ENCODE peak calls at places on chromosomes 4 and X, in ten cellular contexts. M is fibroblast of mammary gland; A is fibroblast of lung; N is endothelial cell; S is endothelial cell of umbilical vein; F is left ventricle myocardium inferior; U is CD8-positive, alpha-beta T cell; R is pancreas; V is fibroblast of pulmonary artery; X is mesothelial cell of epicardium. K is an unnamed sample.

GRCh38 chrX:22800360-22800759 is 199.4 kb upstream of the DDX53 start:
- DNase-seq in M (peak; percentile 89), A (peak; percentile 93), N (no peak), S (peak; percentile 34), F (peak; percentile 11), U (no peak), R (no peak), V (peak; percentile 93), X (no peak), K (no peak)

GRCh38 chr4:148341980-148342800 is 100.0 kb downstream of the NR3C2 start:
- DNase-seq in M (no peak), A (no peak), N (no peak), S (peak; percentile 14), F (no peak), U (no peak), R (no peak), V (no peak), X (no peak), K (no peak)

GRCh38 chrX:151973262-151973661 is 1.2 kb downstream of the GABRE start:
- DNase-seq in M (no peak), A (peak; percentile 32), N (no peak), S (peak; percentile 20), F (no peak), U (no peak), R (no peak), V (no peak), X (no peak), K (no peak)

GRCh38 chrX:21691512-21692018 is 33.4 kb upstream of the KLHL34 start:
- DNase-seq in M (peak; percentile 2), A (peak; percentile 11), N (no peak), S (no peak), F (no peak), U (no peak), R (no peak), V (no peak), X (no peak), K (no peak)

GRCh38 chrX:119755981-119756533 is 2.3 kb upstream of the SOWAHD start:
- DNase-seq in M (no peak), A (no peak), N (no peak), S (no peak), F (no peak), U (peak; percentile 45), R (no peak), V (no peak), X (no peak), K (no peak)

GRCh38 chr4:118973295-118973694 is 84.6 kb downstream of the SYNPO2 start:
- DNase-seq in M (no peak), A (peak; percentile 44), N (no peak), S (no peak), F (no peak), U (no peak), R (no peak), V (no peak), X (no peak), K (no peak)

GRCh38 chr4:113052379-113052951 is 3.0 kb downstream of the ANK2 start:
- DNase-seq in M (peak; percentile 89), A (peak; percentile 91), N (no peak), S (no peak), F (no peak), U (no peak), R (no peak), V (peak; percentile 47), X (no peak), K (no peak)

GRCh38 chr4:8150152-8151090 is 8.2 kb downstream of the ABLIM2 start:
- DNase-seq in M (no peak), A (no peak), N (no peak), S (no peak), F (no peak), U (no peak), R (no peak), V (no peak), X (no peak), K (no peak)

GRCh38 chr4:6332042-6332668 is 62.5 kb downstream of the WFS1 start:
- DNase-seq in M (peak; percentile 38), A (no peak), N (peak; percentile 69), S (peak; percentile 42), F (no peak), U (peak; percentile 17), R (peak; percentile 71), V (peak; percentile 37), X (no peak), K (no peak)

GRCh38 chr4:179040259-179040658 is 1598.0 kb upstream of the AGA start:
- DNase-seq in M (no peak), A (no peak), N (no peak), S (no peak), F (no peak), U (no peak), R (no peak), V (no peak), X (no peak), K (no peak)

GRCh38 chr4:150525321-150525868 is 56.6 kb upstream of the MAB21L2 start:
- DNase-seq in M (no peak), A (no peak), N (no peak), S (no peak), F (no peak), U (no peak), R (no peak), V (no peak), X (no peak), K (no peak)

DNA sequence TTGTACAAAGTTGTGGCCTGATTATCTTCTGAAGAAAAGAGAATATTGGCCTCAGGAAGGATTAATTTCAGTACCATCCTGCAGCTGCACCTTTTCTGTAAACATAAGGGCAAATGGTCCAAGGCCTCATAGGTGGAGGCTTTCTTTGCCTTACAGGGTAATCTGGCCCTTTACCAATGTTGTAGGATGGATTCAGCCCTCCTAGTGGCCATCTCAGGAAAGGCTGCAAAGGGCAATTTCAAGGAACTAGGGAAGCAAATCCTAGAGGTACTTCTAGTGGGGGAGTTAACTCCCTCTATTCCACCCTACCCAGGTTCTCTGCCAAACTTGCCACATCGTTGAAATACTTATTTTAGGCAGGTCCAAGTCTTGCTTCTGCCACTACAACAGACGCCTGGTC is 57.6 kb downstream of the UGT2B11 start:
- DNase-seq in M (peak; percentile 1), A (no peak), N (peak; percentile 19), S (peak; percentile 6), F (no peak), U (no peak), R (no peak), V (peak; percentile 6), X (no peak), K (no peak)
- TF ChIP-seq CTCF in M (peak; percentile 33), A (no peak), N (peak; percentile 30), S (peak; percentile 7), F (no peak), U (no peak), R (no peak), V (peak; percentile 47), X (no peak), K (no peak)

DNA sequence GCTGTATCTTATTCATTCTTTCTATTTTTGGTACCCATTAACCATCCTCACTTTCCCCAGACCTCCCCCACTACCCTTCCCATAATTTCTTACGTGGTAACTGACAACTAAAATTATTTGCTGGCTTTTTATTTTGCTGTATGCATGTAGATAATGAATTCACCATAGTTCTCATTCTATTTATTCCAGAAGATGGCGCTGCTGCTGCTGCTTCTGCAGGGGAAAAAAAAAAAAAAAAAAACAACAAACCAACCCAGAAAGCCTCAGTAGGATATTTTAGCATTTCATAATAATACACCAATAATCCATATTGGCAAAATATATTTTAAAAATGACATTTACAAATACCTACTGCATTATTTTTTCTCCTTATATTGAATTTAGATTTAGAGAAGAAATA is 416.6 kb upstream of the MAGEB18 start:
- DNase-seq in M (peak; percentile 0), A (no peak), N (no peak), S (peak; percentile 40), F (no peak), U (no peak), R (no peak), V (peak; percentile 35), X (no peak), K (no peak)
- TF ChIP-seq CTCF in M (peak; percentile 22), A (no peak), N (no peak), S (peak; percentile 12), F (peak; percentile 55), U (no peak), R (no peak), V (peak; percentile 44), X (no peak), K (no peak)

GRCh38 chrX:50680990-50681389 is 133.0 kb downstream of the SHROOM4 start:
- DNase-seq in M (no peak), A (no peak), N (peak; percentile 38), S (peak; percentile 63), F (no peak), U (no peak), R (no peak), V (peak; percentile 34), X (no peak), K (no peak)
- TF ChIP-seq CTCF in M (peak; percentile 42), A (no peak), N (peak; percentile 57), S (peak; percentile 39), F (peak; percentile 57), U (no peak), R (no peak), V (peak; percentile 61), X (peak; percentile 12), K (no peak)

GRCh38 chr4:106687026-106687425 is 318.4 kb upstream of the GIMD1 start:
- DNase-seq in M (peak; percentile 10), A (no peak), N (no peak), S (no peak), F (no peak), U (no peak), R (no peak), V (peak; percentile 57), X (no peak), K (no peak)

GRCh38 chr4:106690487-106690886 is 321.9 kb upstream of the GIMD1 start:
- DNase-seq in M (peak; percentile 43), A (peak; percentile 71), N (no peak), S (peak; percentile 86), F (no peak), U (no peak), R (no peak), V (peak; percentile 54), X (no peak), K (no peak)

GRCh38 chr4:106694232-106694631 is 325.7 kb upstream of the GIMD1 start:
- DNase-seq in M (no peak), A (no peak), N (no peak), S (no peak), F (no peak), U (no peak), R (no peak), V (no peak), X (no peak), K (no peak)

GRCh38 chr4:106695846-106696245 is 327.3 kb upstream of the GIMD1 start:
- DNase-seq in M (no peak), A (peak; percentile 43), N (no peak), S (no peak), F (no peak), U (no peak), R (no peak), V (no peak), X (no peak), K (no peak)

DNA sequence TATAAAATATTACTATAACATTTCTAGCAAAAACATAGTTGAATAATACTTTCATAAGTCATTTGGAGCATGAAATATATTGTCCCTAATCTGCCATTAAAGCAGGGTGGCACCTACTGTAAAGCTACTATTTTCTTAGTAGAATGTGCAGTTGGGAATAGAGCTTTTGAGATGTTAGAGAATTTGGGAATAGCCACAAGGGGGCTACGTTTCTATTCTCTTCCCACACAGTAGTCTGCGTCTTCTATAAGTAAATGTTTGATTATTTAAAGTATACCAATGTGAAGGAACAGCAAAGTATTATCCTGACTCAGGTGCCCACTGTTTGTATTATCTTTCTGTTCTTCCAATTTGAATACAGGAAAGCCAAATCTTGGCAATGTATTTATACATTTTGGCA is 323.2 kb upstream of the GIMD1 start:
- DNase-seq in M (peak; percentile 11), A (no peak), N (no peak), S (peak; percentile 33), F (no peak), U (no peak), R (no peak), V (peak; percentile 22), X (no peak), K (no peak)
- TF ChIP-seq CTCF in M (peak; percentile 20), A (no peak), N (peak; percentile 40), S (no peak), F (no peak), U (no peak), R (no peak), V (peak; percentile 23), X (peak; percentile 19), K (no peak)